ENCODE peak calls at places on chromosomes 6 and 20, in four cellular contexts. One of them, this sample, is unnamed.

GRCh38 chr6:101296184-101296583 is 97.3 kb upstream of the GRIK2 start:
- DNase-seq in CD8-positive, alpha-beta T cell: no peak
- DNase-seq in left lung: no peak
- DNase-seq in heart left ventricle: no peak
- DNase-seq in this sample: no peak

GRCh38 chr6:82371799-82372508 is 8.3 kb downstream of the TPBG start:
- DNase-seq in CD8-positive, alpha-beta T cell: no peak
- DNase-seq in left lung: no peak
- DNase-seq in heart left ventricle: no peak
- DNase-seq in this sample: no peak

GRCh38 chr20:61295726-61296628 is 43.9 kb downstream of the CDH4 start:
- DNase-seq in CD8-positive, alpha-beta T cell: no peak
- DNase-seq in left lung: no peak
- DNase-seq in heart left ventricle: no peak
- DNase-seq in this sample: no peak

GRCh38 chr20:35560105-35560511 is 18.2 kb downstream of the ERGIC3 start:
- DNase-seq in CD8-positive, alpha-beta T cell: no peak
- DNase-seq in left lung: no peak
- DNase-seq in heart left ventricle: no peak
- DNase-seq in this sample: no peak

GRCh38 chr6:33815854-33816253 is 12.1 kb upstream of the MLN start:
- DNase-seq in CD8-positive, alpha-beta T cell: no peak
- DNase-seq in left lung: no peak
- DNase-seq in heart left ventricle: no peak
- DNase-seq in this sample: no peak

GRCh38 chr20:59194023-59194935 is 30.7 kb downstream of the ZNF831 start:
- DNase-seq in CD8-positive, alpha-beta T cell: no peak
- DNase-seq in left lung: no peak
- DNase-seq in heart left ventricle: no peak
- DNase-seq in this sample: no peak

GRCh38 chr20:50913976-50914375 is 17.3 kb downstream of the ADNP start:
- DNase-seq in CD8-positive, alpha-beta T cell: no peak
- DNase-seq in left lung: no peak
- DNase-seq in heart left ventricle: no peak
- DNase-seq in this sample: no peak

GRCh38 chr6:46653439-46653942 is 716 bp downstream of the SLC25A27 start:
- DNase-seq in CD8-positive, alpha-beta T cell: no peak
- DNase-seq in left lung: no peak
- DNase-seq in heart left ventricle: no peak
- DNase-seq in this sample: no peak

GRCh38 chr6:170011233-170012142 is 260.1 kb downstream of the ERMARD start:
- DNase-seq in CD8-positive, alpha-beta T cell: no peak
- DNase-seq in left lung: no peak
- DNase-seq in heart left ventricle: peak; percentile 90
- DNase-seq in this sample: no peak

GRCh38 chr6:125789576-125790402 is 971 bp upstream of the NCOA7 start:
- DNase-seq in CD8-positive, alpha-beta T cell: peak; percentile 44
- DNase-seq in left lung: peak; percentile 65
- DNase-seq in heart left ventricle: peak; percentile 49
- DNase-seq in this sample: peak; percentile 66

GRCh38 chr6:21753571-21754108 is 160.1 kb downstream of the SOX4 start:
- DNase-seq in CD8-positive, alpha-beta T cell: no peak
- DNase-seq in left lung: no peak
- DNase-seq in heart left ventricle: no peak
- DNase-seq in this sample: no peak

GRCh38 chr20:44803383-44803941 is 6.9 kb downstream of the RIMS4 start:
- DNase-seq in CD8-positive, alpha-beta T cell: no peak
- DNase-seq in left lung: no peak
- DNase-seq in heart left ventricle: no peak
- DNase-seq in this sample: no peak

GRCh38 chr20:62762801-62763368 is 33.4 kb upstream of the MRGBP start:
- DNase-seq in CD8-positive, alpha-beta T cell: no peak
- DNase-seq in left lung: no peak
- DNase-seq in heart left ventricle: peak; percentile 14
- DNase-seq in this sample: no peak

GRCh38 chr20:57398231-57398821 is 7.1 kb downstream of the RBM38 start:
- DNase-seq in CD8-positive, alpha-beta T cell: peak; percentile 94
- DNase-seq in left lung: peak; percentile 63
- DNase-seq in heart left ventricle: peak; percentile 57
- DNase-seq in this sample: peak; percentile 72

GRCh38 chr6:112468359-112468758 is 121.2 kb downstream of the RFPL4B start:
- DNase-seq in CD8-positive, alpha-beta T cell: no peak
- DNase-seq in left lung: no peak
- DNase-seq in heart left ventricle: no peak
- DNase-seq in this sample: no peak

GRCh38 chr20:21702553-21703467 is 2.7 kb upstream of the PAX1 start:
- DNase-seq in CD8-positive, alpha-beta T cell: no peak
- DNase-seq in left lung: no peak
- DNase-seq in heart left ventricle: no peak
- DNase-seq in this sample: no peak

GRCh38 chr6:54135665-54136370 is 24.6 kb downstream of the MLIP start:
- DNase-seq in CD8-positive, alpha-beta T cell: no peak
- DNase-seq in left lung: no peak
- DNase-seq in heart left ventricle: no peak
- DNase-seq in this sample: no peak

GRCh38 chr6:159089909-159090308 is 45.1 kb upstream of the TAGAP start:
- DNase-seq in CD8-positive, alpha-beta T cell: no peak
- DNase-seq in left lung: no peak
- DNase-seq in heart left ventricle: no peak
- DNase-seq in this sample: no peak

GRCh38 chr6:152609125-152609670 is 28.0 kb downstream of the SYNE1 start:
- DNase-seq in CD8-positive, alpha-beta T cell: no peak
- DNase-seq in left lung: no peak
- DNase-seq in heart left ventricle: no peak
- DNase-seq in this sample: no peak

GRCh38 chr20:41552295-41553068 is 65.7 kb downstream of the CHD6 start:
- DNase-seq in CD8-positive, alpha-beta T cell: no peak
- DNase-seq in left lung: no peak
- DNase-seq in heart left ventricle: no peak
- DNase-seq in this sample: no peak

GRCh38 chr6:45586216-45587171 is 208.8 kb upstream of the SUPT3H start:
- DNase-seq in CD8-positive, alpha-beta T cell: peak; percentile 68
- DNase-seq in left lung: no peak
- DNase-seq in heart left ventricle: no peak
- DNase-seq in this sample: peak; percentile 93

GRCh38 chr6:69894578-69895347 is 28.4 kb downstream of the COL19A1 start:
- DNase-seq in CD8-positive, alpha-beta T cell: no peak
- DNase-seq in left lung: no peak
- DNase-seq in heart left ventricle: no peak
- DNase-seq in this sample: no peak

GRCh38 chr6:142728367-142728766 is 216.6 kb downstream of the HIVEP2 start:
- DNase-seq in CD8-positive, alpha-beta T cell: no peak
- DNase-seq in left lung: no peak
- DNase-seq in heart left ventricle: no peak
- DNase-seq in this sample: no peak

GRCh38 chr6:133553652-133554051 is 312.5 kb downstream of the EYA4 start:
- DNase-seq in CD8-positive, alpha-beta T cell: no peak
- DNase-seq in left lung: no peak
- DNase-seq in heart left ventricle: peak; percentile 33
- DNase-seq in this sample: peak; percentile 22

GRCh38 chr6:163627274-163628062 is 212.9 kb downstream of the QKI start:
- DNase-seq in CD8-positive, alpha-beta T cell: no peak
- DNase-seq in left lung: no peak
- DNase-seq in heart left ventricle: no peak
- DNase-seq in this sample: no peak

GRCh38 chr20:12166053-12166717 is 248.5 kb downstream of the BTBD3 start:
- DNase-seq in CD8-positive, alpha-beta T cell: no peak
- DNase-seq in left lung: no peak
- DNase-seq in heart left ventricle: peak; percentile 82
- DNase-seq in this sample: no peak

GRCh38 chr6:70363741-70364493 is 49.4 kb upstream of the FAM135A start:
- DNase-seq in CD8-positive, alpha-beta T cell: no peak
- DNase-seq in left lung: no peak
- DNase-seq in heart left ventricle: no peak
- DNase-seq in this sample: no peak

GRCh38 chr20:60691966-60692615 is 560.0 kb upstream of the CDH4 start:
- DNase-seq in CD8-positive, alpha-beta T cell: no peak
- DNase-seq in left lung: no peak
- DNase-seq in heart left ventricle: no peak
- DNase-seq in this sample: no peak

GRCh38 chr20:59253779-59254319 is 46.6 kb upstream of the EDN3 start:
- DNase-seq in CD8-positive, alpha-beta T cell: peak; percentile 37
- DNase-seq in left lung: no peak
- DNase-seq in heart left ventricle: no peak
- DNase-seq in this sample: peak; percentile 10

GRCh38 chr6:137928286-137928685 is 61.2 kb downstream of the TNFAIP3 start:
- DNase-seq in CD8-positive, alpha-beta T cell: no peak
- DNase-seq in left lung: peak; percentile 61
- DNase-seq in heart left ventricle: no peak
- DNase-seq in this sample: no peak

GRCh38 chr6:17101422-17102257 is at the start of gene STMND1:
- DNase-seq in CD8-positive, alpha-beta T cell: no peak
- DNase-seq in left lung: peak; percentile 48
- DNase-seq in heart left ventricle: peak; percentile 44
- DNase-seq in this sample: no peak

GRCh38 chr6:141151710-141152417 is 980.9 kb upstream of the GJE1 start:
- DNase-seq in CD8-positive, alpha-beta T cell: no peak
- DNase-seq in left lung: no peak
- DNase-seq in heart left ventricle: no peak
- DNase-seq in this sample: no peak

GRCh38 chr6:141152951-141153350 is 979.8 kb upstream of the GJE1 start:
- DNase-seq in CD8-positive, alpha-beta T cell: no peak
- DNase-seq in left lung: no peak
- DNase-seq in heart left ventricle: no peak
- DNase-seq in this sample: no peak

GRCh38 chr6:141158740-141159139 is 974.0 kb upstream of the GJE1 start:
- DNase-seq in CD8-positive, alpha-beta T cell: no peak
- DNase-seq in left lung: no peak
- DNase-seq in heart left ventricle: no peak
- DNase-seq in this sample: no peak

GRCh38 chr6:141153563-141153962 is 979.2 kb upstream of the GJE1 start:
- DNase-seq in CD8-positive, alpha-beta T cell: no peak
- DNase-seq in left lung: no peak
- DNase-seq in heart left ventricle: no peak
- DNase-seq in this sample: peak; percentile 38
- H3K4me1 ChIP-seq in CD8-positive, alpha-beta T cell: peaks cover 11% of the 10 kb centered on the region
- H3K4me1 ChIP-seq in left lung: no peaks in the 10 kb centered on the region
- H3K4me1 ChIP-seq in heart left ventricle: no peaks in the 10 kb centered on the region
- H3K4me1 ChIP-seq in this sample: no peaks in the 10 kb centered on the region

GRCh38 chr6:38052035-38052434 is 232.5 kb downstream of the ZFAND3 start:
- DNase-seq in CD8-positive, alpha-beta T cell: no peak
- DNase-seq in left lung: no peak
- DNase-seq in heart left ventricle: no peak
- DNase-seq in this sample: no peak
- H3K27ac ChIP-seq in CD8-positive, alpha-beta T cell: no peak overlapping the region
- H3K27ac ChIP-seq in left lung: no peak overlapping the region
- H3K27ac ChIP-seq in heart left ventricle: no peak overlapping the region
- H3K27ac ChIP-seq in this sample: no peak overlapping the region

GRCh38 chr6:10266462-10266861 is 148.4 kb downstream of the TFAP2A start:
- DNase-seq in CD8-positive, alpha-beta T cell: no peak
- DNase-seq in left lung: no peak
- DNase-seq in heart left ventricle: no peak
- DNase-seq in this sample: no peak

GRCh38 chr6:10266061-10266460 is 148.8 kb downstream of the TFAP2A start:
- DNase-seq in CD8-positive, alpha-beta T cell: no peak
- DNase-seq in left lung: no peak
- DNase-seq in heart left ventricle: no peak
- DNase-seq in this sample: no peak

GRCh38 chr6:10269814-10270472 is 144.9 kb downstream of the TFAP2A start:
- DNase-seq in CD8-positive, alpha-beta T cell: no peak
- DNase-seq in left lung: no peak
- DNase-seq in heart left ventricle: no peak
- DNase-seq in this sample: no peak

GRCh38 chr6:10268111-10268510 is 146.8 kb downstream of the TFAP2A start:
- DNase-seq in CD8-positive, alpha-beta T cell: no peak
- DNase-seq in left lung: no peak
- DNase-seq in heart left ventricle: no peak
- DNase-seq in this sample: no peak

DNA sequence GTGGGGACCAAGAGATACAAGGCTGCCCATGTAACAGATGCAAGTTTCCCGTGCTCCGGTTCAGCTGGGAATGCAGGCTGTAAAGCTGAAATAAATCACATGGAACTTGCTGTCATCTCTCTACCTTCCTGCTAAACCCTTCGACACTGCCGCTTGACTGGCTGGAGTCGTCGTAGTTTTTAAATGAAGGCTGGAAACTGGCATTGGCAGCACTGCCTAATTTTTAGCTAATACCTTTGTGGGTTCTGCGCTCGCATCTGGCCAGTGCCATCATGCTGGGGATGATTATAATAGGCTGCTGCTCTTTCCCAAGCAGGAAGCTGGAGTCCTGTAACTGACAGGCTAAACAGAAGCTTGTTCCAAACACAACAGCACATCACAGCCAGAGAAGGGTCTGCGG is 146.2 kb downstream of the TFAP2A start:
- DNase-seq in CD8-positive, alpha-beta T cell: no peak
- DNase-seq in left lung: no peak
- DNase-seq in heart left ventricle: no peak
- DNase-seq in this sample: no peak
- H3K4me1 ChIP-seq in CD8-positive, alpha-beta T cell: no peaks in the 10 kb centered on the region
- H3K4me1 ChIP-seq in left lung: no peaks in the 10 kb centered on the region
- H3K4me1 ChIP-seq in heart left ventricle: no peaks in the 10 kb centered on the region
- H3K4me1 ChIP-seq in this sample: no peaks in the 10 kb centered on the region

DNA sequence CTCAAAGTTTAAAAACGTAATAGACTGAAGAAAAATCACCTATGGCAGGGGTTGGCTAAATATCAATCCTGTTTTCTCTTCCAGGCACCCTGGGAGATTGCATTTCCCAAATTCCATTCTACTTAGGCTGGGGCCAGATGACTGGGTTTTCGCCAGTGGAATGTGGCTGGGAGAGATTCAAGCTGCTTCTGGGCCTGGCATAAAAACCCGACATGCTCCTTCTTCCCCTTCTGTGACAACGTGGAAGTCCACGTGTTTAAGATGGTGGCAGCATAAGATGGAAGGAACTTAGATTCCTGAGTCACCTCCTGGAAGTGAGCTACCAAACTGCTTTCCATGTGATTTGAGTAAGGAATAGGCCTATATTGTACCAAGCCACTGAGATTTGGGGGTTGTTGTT is 82.1 kb upstream of the CD83 start:
- DNase-seq in CD8-positive, alpha-beta T cell: no peak
- DNase-seq in left lung: no peak
- DNase-seq in heart left ventricle: no peak
- DNase-seq in this sample: no peak
- H3K27ac ChIP-seq in CD8-positive, alpha-beta T cell: no peak overlapping the region
- H3K27ac ChIP-seq in left lung: no peak overlapping the region
- H3K27ac ChIP-seq in heart left ventricle: no peak overlapping the region
- H3K27ac ChIP-seq in this sample: no peak overlapping the region

This sample was measured in naive thymus-derived CD4-positive, alpha-beta T cell.